ENCODE peak calls at places on chromosomes 2 and 18, in eight cellular contexts. E is foreskin keratinocyte, I is suprapubic skin, C is upper lobe of left lung, M is spleen, S is PC-9, N is upper lobe of right lung, B is fibroblast of lung. U is an unnamed sample. For H3K4me1 and H3K27me3, the result is how much of the 10 kb centered on the place peaks cover.

GRCh38 chr2:30690126-30690561 is 117.1 kb downstream of the CAPN13 start:
- DNase-seq in M (no peak), I (no peak), B (no peak), C (no peak), E (no peak), N (no peak), S (no peak), U (no peak)

GRCh38 chr2:152542995-152543481 is 174.2 kb downstream of the PRPF40A start:
- DNase-seq in C (no peak), S (peak), N (no peak), I (no peak), B (peak), M (no peak), E (peak), U (no peak)

GRCh38 chr2:156156580-156156979 is 175.9 kb downstream of the NR4A2 start:
- DNase-seq in C (no peak), E (no peak), B (no peak), N (no peak), M (no peak), S (no peak), I (no peak), U (no peak)

GRCh38 chr2:129923265-129924141 is 56.0 kb upstream of the RAB6C start:
- DNase-seq in B (peak), N (no peak), E (no peak), I (no peak), S (peak), M (no peak), C (no peak), U (no peak)

GRCh38 chr2:132830321-132830720 is 160.3 kb upstream of the LYPD1 start:
- DNase-seq in C (no peak), E (no peak), I (no peak), M (no peak), B (no peak), N (no peak), S (no peak), U (no peak)

GRCh38 chr2:241844066-241844728 is 14.5 kb downstream of the PDCD1 start:
- DNase-seq in C (peak), S (peak), M (peak), N (peak), B (peak), I (peak), E (no peak), U (peak)

GRCh38 chr2:171042253-171042969 is 113.4 kb downstream of the GORASP2 start:
- DNase-seq in E (no peak), M (no peak), B (no peak), S (no peak), N (no peak), I (no peak), C (no peak), U (no peak)

GRCh38 chr2:19785432-19785831 is 116.4 kb downstream of the TTC32 start:
- DNase-seq in C (no peak), N (no peak), E (no peak), B (peak), I (no peak), S (peak), M (no peak), U (no peak)

GRCh38 chr2:75403991-75404428 is 156.7 kb downstream of the EVA1A start:
- DNase-seq in I (no peak), B (peak), E (peak), S (no peak), M (no peak), C (no peak), N (no peak), U (no peak)

GRCh38 chr18:11972371-11973174 is 8.7 kb upstream of the IMPA2 start:
- DNase-seq in M (no peak), N (no peak), I (no peak), C (peak), E (no peak), B (no peak), S (peak), U (no peak)

GRCh38 chr2:73821227-73821626 is 7.5 kb upstream of the STAMBP start:
- DNase-seq in I (no peak), N (no peak), B (no peak), M (no peak), C (no peak), S (no peak), E (no peak), U (no peak)

GRCh38 chr2:207505180-207505579 is 24.6 kb upstream of the CREB1 start:
- DNase-seq in C (no peak), B (no peak), N (no peak), S (no peak), E (peak), I (no peak), M (no peak), U (no peak)

GRCh38 chr2:144217853-144218633 is 301.9 kb downstream of the ZEB2 start:
- DNase-seq in M (no peak), C (no peak), N (no peak), S (no peak), B (peak), I (no peak), E (no peak), U (no peak)

GRCh38 chr2:72037322-72037721 is 110.3 kb downstream of the CYP26B1 start:
- DNase-seq in E (no peak), B (peak), I (no peak), S (no peak), M (peak), N (peak), C (no peak), U (no peak)

GRCh38 chr2:108570416-108570815 is 36.1 kb downstream of the LIMS1 start:
- DNase-seq in S (no peak), I (no peak), B (peak), N (no peak), M (no peak), E (no peak), C (no peak), U (no peak)

GRCh38 chr2:65681503-65681902 is 249.1 kb upstream of the SPRED2 start:
- DNase-seq in M (no peak), E (no peak), S (no peak), I (no peak), C (no peak), B (no peak), N (no peak), U (no peak)

GRCh38 chr18:24018299-24018910 is 3.9 kb downstream of the TTC39C start:
- DNase-seq in N (no peak), M (no peak), S (no peak), I (no peak), B (no peak), E (no peak), C (no peak), U (no peak)

GRCh38 chr2:230075988-230076631 is 7.4 kb upstream of the SLC16A14 start:
- DNase-seq in B (no peak), E (no peak), I (no peak), M (no peak), C (no peak), S (no peak), N (no peak), U (no peak)

GRCh38 chr2:101150306-101151140 is 659 bp downstream of the TBC1D8 start:
- DNase-seq in S (peak), E (no peak), N (peak), C (peak), M (peak), I (no peak), B (peak), U (peak)

GRCh38 chr2:8297376-8298213 is 384.3 kb upstream of the ID2 start:
- DNase-seq in E (no peak), M (no peak), B (no peak), C (no peak), N (no peak), S (no peak), I (no peak), U (no peak)

GRCh38 chr2:127859712-127860085 is 1.7 kb upstream of the POLR2D start:
- DNase-seq in B (no peak), N (peak), E (peak), M (peak), I (no peak), S (peak), C (peak), U (peak)

GRCh38 chr2:217494572-217494971 is 508.2 kb downstream of the TNS1 start:
- DNase-seq in B (no peak), C (no peak), S (no peak), I (no peak), M (no peak), N (no peak), E (no peak), U (no peak)

GRCh38 chr2:12796617-12797016 is 79.9 kb downstream of the TRIB2 start:
- DNase-seq in S (no peak), N (no peak), I (no peak), C (no peak), E (no peak), M (no peak), B (peak), U (peak)

GRCh38 chr2:218897394-218898108 is 16.9 kb downstream of the WNT10A start:
- DNase-seq in B (no peak), E (no peak), C (no peak), I (no peak), M (peak), N (no peak), S (no peak), U (no peak)

GRCh38 chr2:10547011-10547410 is 98.9 kb upstream of the ODC1 start:
- DNase-seq in E (peak), C (no peak), I (no peak), M (no peak), B (peak), S (peak), N (no peak), U (no peak)

GRCh38 chr2:37020212-37020886 is 54.0 kb upstream of the STRN start:
- DNase-seq in C (peak), B (peak), I (peak), M (no peak), N (peak), S (no peak), E (no peak), U (peak)

GRCh38 chr18:45403341-45404049 is 211.8 kb upstream of the SLC14A2 start:
- DNase-seq in B (peak), N (no peak), M (no peak), E (peak), I (no peak), S (no peak), C (no peak), U (no peak)

GRCh38 chr2:106561803-106562202 is 74.6 kb downstream of the CD8B2 start:
- DNase-seq in N (no peak), I (no peak), S (no peak), B (no peak), E (no peak), M (no peak), C (no peak), U (no peak)

GRCh38 chr2:73243884-73244570 is 9.9 kb downstream of the CCT7 start:
- DNase-seq in B (peak), C (peak), M (no peak), N (peak), E (peak), S (peak), I (no peak), U (no peak)

GRCh38 chr2:151891566-151892194 is 63.5 kb upstream of the ARL5A start:
- DNase-seq in I (no peak), S (no peak), N (no peak), B (no peak), C (no peak), E (no peak), M (no peak), U (no peak)

GRCh38 chr2:28356095-28356911 is 36.4 kb upstream of the FOSL2 start:
- DNase-seq in S (peak), I (peak), E (no peak), M (peak), N (peak), B (peak), C (peak), U (peak)

GRCh38 chr2:147925886-147926285 is 81.1 kb downstream of the ACVR2A start:
- DNase-seq in E (no peak), S (no peak), N (no peak), M (no peak), I (no peak), B (no peak), C (no peak), U (no peak)

GRCh38 chr18:24013061-24013460 is 1.5 kb upstream of the TTC39C start:
- DNase-seq in E (no peak), B (no peak), N (no peak), C (no peak), M (no peak), I (no peak), S (no peak), U (no peak)

GRCh38 chr2:225040862-225041209 is 1.4 kb downstream of the DOCK10 start:
- DNase-seq in I (no peak), C (no peak), E (no peak), B (peak), M (peak), N (no peak), S (no peak), U (no peak)

GRCh38 chr2:37582911-37583310 is 88.5 kb downstream of the CDC42EP3 start:
- DNase-seq in N (no peak), E (no peak), B (peak), C (no peak), I (no peak), S (no peak), M (no peak), U (no peak)

GRCh38 chr2:142857247-142858154 is 20.0 kb upstream of the KYNU start:
- DNase-seq in I (no peak), C (no peak), S (no peak), E (no peak), B (peak), M (no peak), N (no peak), U (no peak)

GRCh38 chr2:241553981-241554380 is 4.6 kb upstream of the BOK start:
- DNase-seq in M (no peak), B (no peak), E (no peak), N (no peak), S (no peak), C (no peak), I (no peak), U (no peak)

GRCh38 chr2:64654993-64655666 is 1.4 kb upstream of the SERTAD2 start:
- DNase-seq in B (peak), N (no peak), E (no peak), M (no peak), S (no peak), C (no peak), I (no peak), U (no peak)
- TF ChIP-seq CTCF in B (peak), N (peak), E (peak), M (peak), S (peak), C (peak), I (no peak), U (peak)

GRCh38 chr2:237670641-237671040 is 43.3 kb downstream of the LRRFIP1 start:
- DNase-seq in C (no peak), N (peak), S (no peak), E (no peak), M (peak), B (no peak), I (no peak), U (no peak)

GRCh38 chr2:237672731-237673129 is 45.3 kb downstream of the LRRFIP1 start:
- DNase-seq in M (no peak), B (no peak), C (no peak), E (no peak), I (no peak), N (no peak), S (no peak), U (no peak)

GRCh38 chr2:237669628-237670351 is 42.4 kb downstream of the LRRFIP1 start:
- DNase-seq in E (no peak), B (peak), M (peak), C (no peak), I (peak), N (peak), S (no peak), U (peak)

GRCh38 chr2:237673130-237673921 is 45.9 kb downstream of the LRRFIP1 start:
- DNase-seq in I (peak), N (peak), C (peak), B (peak), M (peak), S (peak), E (peak), U (peak)

DNA sequence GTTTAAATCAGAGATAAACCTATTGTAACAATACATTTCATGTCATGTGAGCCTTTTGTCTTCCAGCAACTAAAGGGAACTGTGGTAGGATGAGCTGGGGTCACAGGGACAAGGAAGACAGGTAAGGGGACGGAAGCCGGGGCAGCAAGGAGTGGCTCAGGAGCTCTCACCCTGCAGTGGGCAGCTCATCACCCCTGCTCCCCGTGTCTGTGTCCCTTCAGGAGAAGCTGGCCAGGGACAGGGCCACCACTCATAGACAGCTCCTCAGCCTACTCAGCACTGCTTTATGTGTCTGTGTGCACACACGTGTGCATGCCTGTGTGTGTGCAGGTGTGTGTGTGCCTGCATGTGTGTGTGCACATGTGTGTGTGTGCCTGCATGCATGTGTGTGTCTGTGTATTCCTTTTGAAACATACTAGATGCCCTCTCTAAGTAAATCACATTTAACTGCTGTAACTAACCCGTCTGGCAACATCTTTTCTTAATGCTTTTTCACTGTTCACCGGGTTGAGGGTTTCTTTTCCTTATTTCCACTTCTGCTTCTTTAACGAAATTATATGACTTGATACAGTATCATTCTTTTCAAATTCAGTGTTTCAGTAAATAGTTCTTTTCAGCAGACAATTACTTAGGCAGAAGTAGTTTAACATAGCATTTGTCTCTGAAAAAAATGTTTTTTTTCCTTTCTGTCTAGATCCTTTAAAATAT is 44.2 kb downstream of the LRRFIP1 start:
- DNase-seq in S (no peak), N (peak), C (no peak), I (no peak), B (no peak), M (peak), E (no peak), U (no peak)
- H3K4me1 ChIP-seq in S (under half), N (under half), C (under half), I (under half), B (under half), M (half or more), E (under half), U (half or more)

GRCh38 chr2:44772131-44772530 is 169.4 kb upstream of the SIX3 start:
- DNase-seq in M (no peak), S (no peak), I (no peak), B (no peak), E (no peak), C (no peak), N (no peak), U (no peak)

GRCh38 chr2:44777542-44777941 is 164.0 kb upstream of the SIX3 start:
- DNase-seq in B (no peak), E (no peak), C (no peak), I (no peak), N (no peak), M (no peak), S (peak), U (no peak)

GRCh38 chr2:44772670-44773378 is 168.7 kb upstream of the SIX3 start:
- DNase-seq in I (no peak), S (no peak), N (no peak), M (no peak), B (no peak), E (no peak), C (no peak), U (no peak)

GRCh38 chr2:44776924-44777480 is 164.5 kb upstream of the SIX3 start:
- DNase-seq in C (no peak), M (no peak), B (no peak), I (no peak), N (no peak), S (no peak), E (no peak), U (no peak)

DNA sequence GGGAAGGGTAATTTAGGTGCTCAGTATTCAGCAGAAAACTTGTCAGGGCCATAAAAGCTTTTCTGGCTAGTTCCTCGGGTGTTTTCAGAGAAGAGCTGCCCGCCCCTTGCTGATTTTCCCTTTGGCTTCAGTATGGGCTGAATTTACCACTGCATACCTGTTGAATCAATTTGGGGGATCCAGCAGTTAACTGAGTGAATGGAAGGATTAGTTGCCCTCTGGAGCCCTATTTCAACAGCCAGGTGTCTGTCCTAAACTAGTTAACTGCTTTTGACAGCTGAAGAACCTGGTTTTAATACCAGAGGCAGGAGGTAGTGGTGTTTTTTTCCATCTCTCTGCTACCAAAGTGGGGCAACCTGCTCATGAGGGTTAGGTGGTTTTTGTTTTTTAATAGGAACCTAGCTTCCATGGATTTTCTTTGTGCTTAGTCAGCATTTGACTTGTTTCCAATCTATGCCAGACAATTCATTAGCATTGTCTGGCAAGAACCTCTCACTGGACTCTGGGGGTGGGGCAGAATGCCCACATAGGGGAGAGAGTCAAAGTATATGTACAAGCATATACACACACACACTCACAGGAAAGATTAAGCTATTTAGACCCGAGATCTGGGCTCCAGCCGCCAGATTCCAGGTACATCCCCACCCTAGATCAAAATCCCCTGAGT is 166.5 kb upstream of the SIX3 start:
- DNase-seq in S (no peak), M (no peak), E (no peak), C (no peak), N (no peak), B (no peak), I (no peak), U (no peak)
- H3K27me3 ChIP-seq in S (under half), M (under half), E (under half), C (under half), N (under half), B (under half), I (under half), U (half or more)

GRCh38 chr2:86199834-86200177 is 549 bp downstream of the MRPL35 start:
- DNase-seq in E (no peak), M (no peak), N (no peak), C (no peak), B (no peak), I (no peak), S (no peak), U (no peak)

GRCh38 chr2:86194751-86195054 is 559 bp downstream of the IMMT start:
- DNase-seq in N (no peak), E (no peak), B (peak), S (no peak), C (peak), M (no peak), I (no peak), U (no peak)

GRCh38 chr2:86195055-86195807 is at the start of gene IMMT:
- DNase-seq in S (peak), M (peak), E (peak), I (peak), B (peak), C (peak), N (peak), U (peak)

GRCh38 chr2:86189782-86190416 is 5.4 kb downstream of the IMMT start:
- DNase-seq in N (no peak), B (no peak), E (no peak), C (no peak), M (no peak), S (no peak), I (no peak), U (no peak)

GRCh38 chr2:86193901-86194567 is 1.2 kb downstream of the IMMT start:
- DNase-seq in I (no peak), M (no peak), S (no peak), N (no peak), E (no peak), C (no peak), B (no peak), U (no peak)
- TF ChIP-seq CTCF in I (no peak), M (no peak), S (no peak), N (no peak), E (no peak), C (no peak), B (no peak), U (no peak)

U was measured in left ventricle myocardium inferior.